ENCODE peak calls at places on chromosome 9, in four cellular contexts. N is sigmoid colon, Y is lower leg skin, X is pancreas. Z is an unnamed sample.

GRCh38 chr9:134028076-134028475 is 2.8 kb downstream of the BRD3OS start:
- DNase-seq in N (peak), Y (no peak), X (no peak), Z (no peak)

GRCh38 chr9:108830292-108830691 is 25.5 kb downstream of the ACTL7B start:
- DNase-seq in N (no peak), Y (no peak), X (no peak), Z (no peak)

GRCh38 chr9:21866302-21866701 is 63.9 kb downstream of the MTAP start:
- DNase-seq in N (no peak), Y (no peak), X (no peak), Z (no peak)

GRCh38 chr9:93574900-93575705 is 1.3 kb upstream of the PHF2 start:
- DNase-seq in N (peak), Y (no peak), X (peak), Z (no peak)

GRCh38 chr9:8880031-8880430 is 1080.5 kb upstream of the DMAC1 start:
- DNase-seq in N (no peak), Y (no peak), X (no peak), Z (no peak)

GRCh38 chr9:8904971-8905370 is 1105.4 kb upstream of the DMAC1 start:
- DNase-seq in N (no peak), Y (no peak), X (no peak), Z (no peak)

GRCh38 chr9:103649086-103649485 is 445.0 kb upstream of the SMC2 start:
- DNase-seq in N (no peak), Y (no peak), X (no peak), Z (no peak)

GRCh38 chr9:107705521-107705920 is 216.0 kb upstream of the KLF4 start:
- DNase-seq in N (no peak), Y (no peak), X (no peak), Z (no peak)

GRCh38 chr9:134382733-134383132 is 56.5 kb downstream of the RXRA start:
- DNase-seq in N (no peak), Y (no peak), X (no peak), Z (no peak)

GRCh38 chr9:121862371-121862970 is 211.0 kb downstream of the DAB2IP start:
- DNase-seq in N (no peak), Y (no peak), X (no peak), Z (no peak)

GRCh38 chr9:32704343-32704742 is 68.9 kb upstream of the TAF1L start:
- DNase-seq in N (no peak), Y (no peak), X (no peak), Z (no peak)

GRCh38 chr9:106420511-106420944 is 442.4 kb upstream of the ZNF462 start:
- DNase-seq in N (no peak), Y (no peak), X (no peak), Z (no peak)

GRCh38 chr9:127629468-127630081 is 17.5 kb downstream of the STXBP1 start:
- DNase-seq in N (no peak), Y (no peak), X (no peak), Z (no peak)

GRCh38 chr9:12794024-12794799 is 19.4 kb downstream of the LURAP1L start:
- DNase-seq in N (no peak), Y (no peak), X (no peak), Z (no peak)

GRCh38 chr9:137316012-137316981 is 14.2 kb upstream of the NRARP start:
- DNase-seq in N (peak), Y (peak), X (peak), Z (no peak)

GRCh38 chr9:89873801-89874200 is 269.0 kb downstream of the GADD45G start:
- DNase-seq in N (peak), Y (no peak), X (no peak), Z (no peak)

GRCh38 chr9:107280543-107280942 is 2.5 kb upstream of the RAD23B start:
- DNase-seq in N (no peak), Y (no peak), X (no peak), Z (no peak)

GRCh38 chr9:71612889-71613288 is 155.4 kb downstream of the CEMIP2 start:
- DNase-seq in N (no peak), Y (no peak), X (no peak), Z (no peak)

GRCh38 chr9:136090768-136091581 is 4.1 kb downstream of the NACC2 start:
- DNase-seq in N (peak), Y (no peak), X (no peak), Z (no peak)

GRCh38 chr9:19375536-19375935 is 4.5 kb downstream of the RPS6 start:
- DNase-seq in N (no peak), Y (no peak), X (no peak), Z (no peak)

GRCh38 chr9:35236692-35237091 is 74.9 kb downstream of the UNC13B start:
- DNase-seq in N (no peak), Y (no peak), X (no peak), Z (peak)

GRCh38 chr9:137969685-137970084 is 92.1 kb downstream of the CACNA1B start:
- DNase-seq in N (no peak), Y (no peak), X (no peak), Z (no peak)

GRCh38 chr9:63859475-63860215 is 1425.4 kb downstream of the FOXD4L5 start:
- DNase-seq in N (no peak), Y (no peak), X (peak), Z (no peak)

GRCh38 chr9:8863886-8864881 is 1064.6 kb upstream of the DMAC1 start:
- DNase-seq in N (no peak), Y (no peak), X (no peak), Z (no peak)

GRCh38 chr9:128296340-128297220 is 20.5 kb downstream of the SWI5 start:
- DNase-seq in N (no peak), Y (no peak), X (no peak), Z (no peak)

GRCh38 chr9:19757745-19758144 is 31.1 kb downstream of the SLC24A2 start:
- DNase-seq in N (no peak), Y (no peak), X (no peak), Z (no peak)

GRCh38 chr9:92947268-92948031 is at the start of gene FGD3:
- DNase-seq in N (no peak), Y (no peak), X (no peak), Z (no peak)

GRCh38 chr9:98191615-98192502 is 578 bp downstream of the CORO2A start:
- DNase-seq in N (no peak), Y (peak), X (no peak), Z (peak)

GRCh38 chr9:105447386-105447813 is 434 bp upstream of the FSD1L start:
- DNase-seq in N (no peak), Y (no peak), X (no peak), Z (no peak)

GRCh38 chr9:126704157-126704941 is 90.6 kb downstream of the LMX1B start:
- DNase-seq in N (peak), Y (no peak), X (no peak), Z (no peak)

GRCh38 chr9:8301296-8301695 is 501.7 kb upstream of the DMAC1 start:
- DNase-seq in N (no peak), Y (no peak), X (no peak), Z (no peak)

GRCh38 chr9:16485155-16485554 is 385.3 kb downstream of the BNC2 start:
- DNase-seq in N (no peak), Y (no peak), X (no peak), Z (no peak)

GRCh38 chr9:118595719-118596305 is 773.4 kb downstream of the BRINP1 start:
- DNase-seq in N (peak), Y (no peak), X (peak), Z (no peak)
- TF ChIP-seq CTCF in N (peak), Y (no peak), X (no peak), Z (no peak)

DNA sequence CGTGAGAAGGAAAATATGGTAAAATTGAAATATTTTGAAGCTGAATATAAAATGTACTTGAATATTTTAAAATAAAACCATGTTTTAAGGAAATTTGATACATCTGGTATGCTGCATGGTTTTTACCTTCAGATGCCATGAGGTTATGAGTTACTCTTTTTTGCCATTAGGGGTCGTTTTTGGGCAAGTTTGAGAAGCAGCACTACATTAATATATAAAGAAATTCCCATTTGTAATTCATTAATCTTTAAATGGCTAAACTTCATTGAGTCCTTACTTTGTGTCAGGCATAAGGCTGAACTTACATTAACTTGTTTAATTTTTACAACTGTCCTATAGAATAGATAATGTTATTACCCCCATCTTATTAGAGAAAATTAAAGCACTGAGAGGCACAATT is 152.3 kb downstream of the KDM4C start:
- DNase-seq in N (no peak), Y (no peak), X (no peak), Z (no peak)
- TF ChIP-seq CTCF in N (no peak), Y (no peak), X (no peak), Z (peak)

DNA sequence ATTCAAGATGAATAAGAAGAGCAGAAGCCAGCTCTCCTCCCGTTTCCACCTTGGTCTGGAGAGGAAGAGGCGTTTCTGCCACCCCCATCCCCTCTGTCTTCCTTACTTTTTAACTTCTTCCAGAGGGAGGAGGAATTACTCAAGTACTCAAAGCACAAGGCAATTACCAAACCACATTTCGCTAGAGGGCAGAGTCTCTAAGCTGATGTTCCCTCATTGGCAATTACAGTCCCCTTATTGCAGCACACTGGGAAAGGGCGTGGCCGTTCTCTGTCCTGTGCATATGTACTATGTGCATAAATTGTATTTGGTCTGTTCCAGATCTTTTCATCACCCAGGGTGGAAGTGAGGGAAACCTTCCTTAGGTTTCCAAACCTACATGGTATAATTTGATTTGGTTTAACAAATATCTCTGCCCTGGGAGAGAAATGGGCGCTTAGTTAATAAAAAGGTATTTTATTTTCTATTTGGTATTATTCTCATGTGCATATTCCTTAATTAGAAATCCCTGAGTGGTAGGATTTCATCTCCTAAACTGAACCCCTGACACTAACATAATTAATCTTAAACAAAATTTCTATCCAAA is 29.8 kb upstream of the ALDOB start:
- DNase-seq in N (no peak), Y (peak), X (peak), Z (peak)
- TF ChIP-seq CTCF in N (no peak), Y (no peak), X (no peak), Z (peak)

GRCh38 chr9:115116620-115117284 is 1.2 kb downstream of the TNC start:
- DNase-seq in N (no peak), Y (no peak), X (no peak), Z (no peak)

GRCh38 chr9:115115924-115116323 is 2.0 kb downstream of the TNC start:
- DNase-seq in N (no peak), Y (no peak), X (no peak), Z (no peak)

GRCh38 chr9:115117999-115118470 is at the start of gene TNC:
- DNase-seq in N (peak), Y (peak), X (no peak), Z (peak)

GRCh38 chr9:115121140-115121710 is 3.3 kb upstream of the TNC start:
- DNase-seq in N (no peak), Y (no peak), X (no peak), Z (no peak)

DNA sequence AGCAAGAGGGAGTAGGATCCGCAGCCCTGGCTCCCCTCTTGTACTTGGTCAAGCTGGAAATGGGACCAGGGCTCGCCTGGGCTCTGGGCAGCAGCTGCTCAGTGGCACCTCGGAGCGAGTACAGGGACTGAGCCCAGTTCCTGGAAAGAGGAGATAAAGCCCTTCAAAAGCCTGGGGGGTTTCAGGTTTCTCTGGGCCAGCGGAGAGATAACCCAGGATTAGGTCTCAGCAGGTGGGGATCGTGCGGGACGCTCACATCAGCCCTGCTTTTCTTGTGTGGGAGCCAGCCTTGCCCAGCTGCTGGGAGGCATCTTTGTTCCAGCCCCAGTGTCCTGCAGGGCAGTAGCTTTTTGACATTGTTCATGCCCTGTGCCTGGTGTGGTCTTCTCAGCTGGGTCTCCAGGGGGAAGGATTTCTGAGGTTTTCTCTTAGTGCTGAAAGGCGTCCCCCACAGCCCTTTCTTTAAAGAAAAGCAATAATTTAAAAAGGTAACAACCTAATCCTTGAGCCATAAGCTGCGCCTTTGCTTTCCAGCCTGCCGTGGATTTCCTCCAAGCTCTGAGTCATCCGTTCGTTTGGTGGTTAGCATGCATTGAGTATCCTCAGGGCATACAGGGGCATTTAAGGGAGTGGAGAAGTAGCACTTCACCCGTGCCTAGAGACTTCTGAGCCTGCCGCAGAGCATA is 657 bp upstream of the TNC start:
- DNase-seq in N (peak), Y (peak), X (no peak), Z (peak)
- TF ChIP-seq CTCF in N (no peak), Y (no peak), X (no peak), Z (no peak)

DNA sequence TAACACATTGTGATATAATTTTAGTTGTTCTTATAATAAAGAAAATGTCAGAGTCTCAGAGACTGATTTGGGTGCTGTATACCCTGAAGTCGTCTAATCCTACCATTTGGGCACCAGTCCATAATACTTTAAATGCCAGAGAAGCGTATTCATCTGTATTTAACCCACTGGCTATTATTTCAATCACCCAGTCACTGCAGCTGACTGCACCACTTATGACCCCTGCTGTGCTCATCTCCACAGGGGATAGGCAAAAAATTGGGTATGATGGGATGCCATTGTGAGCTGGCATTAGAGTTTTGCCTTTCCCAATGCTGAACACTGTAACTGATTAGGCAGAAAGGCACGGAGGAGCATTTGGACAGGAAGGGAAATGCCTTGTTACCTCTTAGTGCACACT is 599.7 kb downstream of the CAAP1 start:
- DNase-seq in N (no peak), Y (no peak), X (no peak), Z (no peak)
- TF ChIP-seq CTCF in N (no peak), Y (no peak), X (no peak), Z (no peak)

GRCh38 chr9:2727966-2728613 is 10.8 kb downstream of the KCNV2 start:
- DNase-seq in N (no peak), Y (no peak), X (peak), Z (no peak)
- TF ChIP-seq CTCF in N (peak), Y (no peak), X (no peak), Z (peak)

GRCh38 chr9:36882117-36882465 is 152.0 kb downstream of the PAX5 start:
- DNase-seq in N (no peak), Y (no peak), X (no peak), Z (no peak)

GRCh38 chr9:36888551-36888950 is 145.5 kb downstream of the PAX5 start:
- DNase-seq in N (peak), Y (no peak), X (no peak), Z (no peak)

GRCh38 chr9:36880075-36880474 is 154.0 kb downstream of the PAX5 start:
- DNase-seq in N (peak), Y (no peak), X (no peak), Z (no peak)

GRCh38 chr9:36881316-36882116 is 152.6 kb downstream of the PAX5 start:
- DNase-seq in N (peak), Y (no peak), X (no peak), Z (no peak)

GRCh38 chr9:36884721-36885120 is 149.3 kb downstream of the PAX5 start:
- DNase-seq in N (no peak), Y (no peak), X (no peak), Z (no peak)
- TF ChIP-seq CTCF in N (no peak), Y (no peak), X (no peak), Z (no peak)

GRCh38 chr9:91882628-91883027 is 67.4 kb downstream of the ROR2 start:
- DNase-seq in N (no peak), Y (no peak), X (no peak), Z (no peak)
- TF ChIP-seq CTCF in N (no peak), Y (no peak), X (no peak), Z (no peak)

GRCh38 chr9:36991516-36992134 is 42.4 kb downstream of the PAX5 start:
- DNase-seq in N (no peak), Y (no peak), X (no peak), Z (no peak)
- TF ChIP-seq CTCF in N (no peak), Y (no peak), X (no peak), Z (no peak)

GRCh38 chr9:131281119-131281965 is 5.0 kb upstream of the FAM78A start:
- DNase-seq in N (no peak), Y (no peak), X (no peak), Z (no peak)
- TF ChIP-seq CTCF in N (no peak), Y (no peak), X (no peak), Z (no peak)